ENCODE peak calls at places on chromosomes 3 and 15, in ten cellular contexts. One of them, this sample, is unnamed.
A peak's percentile ranks its signal among the peaks of the same experiment; 100 is the strongest.

GRCh38 chr3:71893120-71893519 is 108.2 kb upstream of the PROK2 start:
- DNase-seq in ovary: no peak
- DNase-seq in stimulated activated CD4-positive, alpha-beta T cell treated with anti-CD3 and anti-CD28 coated beads, TNF-alpha, amount 100 ng/mL, for 4 hours: no peak
- DNase-seq in substantia nigra: no peak
- DNase-seq in CD8-positive, alpha-beta memory T cell: no peak
- DNase-seq in ascending aorta: no peak
- DNase-seq in activated CD4-positive, alpha-beta T cell treated with anti-CD3 and anti-CD28 coated beads, Interleukin-2, amount 10 ng/mL, durations not matched to agents 24 days and 14 days: no peak
- DNase-seq in PC-9: no peak
- DNase-seq in fibroblast of mammary gland: no peak
- DNase-seq in activated naive CD4-positive, alpha-beta T cell treated with anti-CD3 and anti-CD28 coated beads, Interleukin-2, amount 50 U/mL, for 72 hours: no peak
- DNase-seq in this sample: no peak

GRCh38 chr3:120498947-120499346 is 48.2 kb upstream of the FSTL1 start:
- DNase-seq in ovary: no peak
- DNase-seq in substantia nigra: no peak
- DNase-seq in PC-9: peak; percentile 46
- DNase-seq in activated naive CD4-positive, alpha-beta T cell treated with anti-CD3 and anti-CD28 coated beads, Interleukin-2, amount 50 U/mL, for 72 hours: no peak
- DNase-seq in CD8-positive, alpha-beta memory T cell: no peak
- DNase-seq in activated CD4-positive, alpha-beta T cell treated with anti-CD3 and anti-CD28 coated beads, Interleukin-2, amount 10 ng/mL, durations not matched to agents 24 days and 14 days: no peak
- DNase-seq in ascending aorta: no peak
- DNase-seq in stimulated activated CD4-positive, alpha-beta T cell treated with anti-CD3 and anti-CD28 coated beads, TNF-alpha, amount 100 ng/mL, for 4 hours: no peak
- DNase-seq in fibroblast of mammary gland: peak; percentile 99
- DNase-seq in this sample: peak; percentile 57

GRCh38 chr3:187616307-187616939 is 53.8 kb downstream of the SST start:
- DNase-seq in activated naive CD4-positive, alpha-beta T cell treated with anti-CD3 and anti-CD28 coated beads, Interleukin-2, amount 50 U/mL, for 72 hours: peak; percentile 68
- DNase-seq in PC-9: peak; percentile 16
- DNase-seq in ascending aorta: no peak
- DNase-seq in stimulated activated CD4-positive, alpha-beta T cell treated with anti-CD3 and anti-CD28 coated beads, TNF-alpha, amount 100 ng/mL, for 4 hours: peak; percentile 7
- DNase-seq in CD8-positive, alpha-beta memory T cell: peak; percentile 16
- DNase-seq in activated CD4-positive, alpha-beta T cell treated with anti-CD3 and anti-CD28 coated beads, Interleukin-2, amount 10 ng/mL, durations not matched to agents 24 days and 14 days: peak; percentile 84
- DNase-seq in ovary: peak; percentile 57
- DNase-seq in fibroblast of mammary gland: peak; percentile 68
- DNase-seq in substantia nigra: no peak
- DNase-seq in this sample: no peak

GRCh38 chr3:55000946-55001345 is 73.1 kb upstream of the LRTM1 start:
- DNase-seq in ovary: no peak
- DNase-seq in CD8-positive, alpha-beta memory T cell: no peak
- DNase-seq in PC-9: no peak
- DNase-seq in activated CD4-positive, alpha-beta T cell treated with anti-CD3 and anti-CD28 coated beads, Interleukin-2, amount 10 ng/mL, durations not matched to agents 24 days and 14 days: no peak
- DNase-seq in activated naive CD4-positive, alpha-beta T cell treated with anti-CD3 and anti-CD28 coated beads, Interleukin-2, amount 50 U/mL, for 72 hours: no peak
- DNase-seq in substantia nigra: no peak
- DNase-seq in fibroblast of mammary gland: no peak
- DNase-seq in ascending aorta: no peak
- DNase-seq in stimulated activated CD4-positive, alpha-beta T cell treated with anti-CD3 and anti-CD28 coated beads, TNF-alpha, amount 100 ng/mL, for 4 hours: no peak
- DNase-seq in this sample: no peak

GRCh38 chr15:48984021-48984420 is 20.3 kb upstream of the SHC4 start:
- DNase-seq in activated CD4-positive, alpha-beta T cell treated with anti-CD3 and anti-CD28 coated beads, Interleukin-2, amount 10 ng/mL, durations not matched to agents 24 days and 14 days: no peak
- DNase-seq in substantia nigra: no peak
- DNase-seq in stimulated activated CD4-positive, alpha-beta T cell treated with anti-CD3 and anti-CD28 coated beads, TNF-alpha, amount 100 ng/mL, for 4 hours: no peak
- DNase-seq in PC-9: no peak
- DNase-seq in ascending aorta: no peak
- DNase-seq in ovary: no peak
- DNase-seq in activated naive CD4-positive, alpha-beta T cell treated with anti-CD3 and anti-CD28 coated beads, Interleukin-2, amount 50 U/mL, for 72 hours: no peak
- DNase-seq in CD8-positive, alpha-beta memory T cell: no peak
- DNase-seq in fibroblast of mammary gland: no peak
- DNase-seq in this sample: no peak

GRCh38 chr15:70761046-70761445 is 2.3 kb downstream of the UACA start:
- DNase-seq in ovary: no peak
- DNase-seq in ascending aorta: no peak
- DNase-seq in activated naive CD4-positive, alpha-beta T cell treated with anti-CD3 and anti-CD28 coated beads, Interleukin-2, amount 50 U/mL, for 72 hours: no peak
- DNase-seq in CD8-positive, alpha-beta memory T cell: no peak
- DNase-seq in activated CD4-positive, alpha-beta T cell treated with anti-CD3 and anti-CD28 coated beads, Interleukin-2, amount 10 ng/mL, durations not matched to agents 24 days and 14 days: no peak
- DNase-seq in substantia nigra: no peak
- DNase-seq in fibroblast of mammary gland: no peak
- DNase-seq in PC-9: no peak
- DNase-seq in stimulated activated CD4-positive, alpha-beta T cell treated with anti-CD3 and anti-CD28 coated beads, TNF-alpha, amount 100 ng/mL, for 4 hours: no peak
- DNase-seq in this sample: no peak

GRCh38 chr15:48547305-48547704 is 98.2 kb downstream of the FBN1 start:
- DNase-seq in PC-9: no peak
- DNase-seq in stimulated activated CD4-positive, alpha-beta T cell treated with anti-CD3 and anti-CD28 coated beads, TNF-alpha, amount 100 ng/mL, for 4 hours: no peak
- DNase-seq in activated CD4-positive, alpha-beta T cell treated with anti-CD3 and anti-CD28 coated beads, Interleukin-2, amount 10 ng/mL, durations not matched to agents 24 days and 14 days: peak; percentile 34
- DNase-seq in fibroblast of mammary gland: peak; percentile 54
- DNase-seq in ovary: no peak
- DNase-seq in activated naive CD4-positive, alpha-beta T cell treated with anti-CD3 and anti-CD28 coated beads, Interleukin-2, amount 50 U/mL, for 72 hours: no peak
- DNase-seq in CD8-positive, alpha-beta memory T cell: no peak
- DNase-seq in substantia nigra: no peak
- DNase-seq in ascending aorta: no peak
- DNase-seq in this sample: no peak

GRCh38 chr15:71780349-71780976 is 29.9 kb upstream of the NR2E3 start:
- DNase-seq in activated CD4-positive, alpha-beta T cell treated with anti-CD3 and anti-CD28 coated beads, Interleukin-2, amount 10 ng/mL, durations not matched to agents 24 days and 14 days: peak; percentile 78
- DNase-seq in activated naive CD4-positive, alpha-beta T cell treated with anti-CD3 and anti-CD28 coated beads, Interleukin-2, amount 50 U/mL, for 72 hours: peak; percentile 20
- DNase-seq in CD8-positive, alpha-beta memory T cell: peak; percentile 14
- DNase-seq in stimulated activated CD4-positive, alpha-beta T cell treated with anti-CD3 and anti-CD28 coated beads, TNF-alpha, amount 100 ng/mL, for 4 hours: peak; percentile 5
- DNase-seq in ascending aorta: peak; percentile 73
- DNase-seq in substantia nigra: no peak
- DNase-seq in ovary: no peak
- DNase-seq in fibroblast of mammary gland: peak; percentile 69
- DNase-seq in PC-9: peak; percentile 52
- DNase-seq in this sample: peak; percentile 29

GRCh38 chr3:171132873-171133272 is 106.4 kb upstream of the SLC2A2 start:
- DNase-seq in stimulated activated CD4-positive, alpha-beta T cell treated with anti-CD3 and anti-CD28 coated beads, TNF-alpha, amount 100 ng/mL, for 4 hours: no peak
- DNase-seq in CD8-positive, alpha-beta memory T cell: no peak
- DNase-seq in fibroblast of mammary gland: peak; percentile 93
- DNase-seq in substantia nigra: no peak
- DNase-seq in ascending aorta: no peak
- DNase-seq in activated CD4-positive, alpha-beta T cell treated with anti-CD3 and anti-CD28 coated beads, Interleukin-2, amount 10 ng/mL, durations not matched to agents 24 days and 14 days: no peak
- DNase-seq in activated naive CD4-positive, alpha-beta T cell treated with anti-CD3 and anti-CD28 coated beads, Interleukin-2, amount 50 U/mL, for 72 hours: no peak
- DNase-seq in ovary: no peak
- DNase-seq in PC-9: no peak
- DNase-seq in this sample: no peak

GRCh38 chr3:123202451-123202850 is 708 bp downstream of the SEC22A start:
- DNase-seq in fibroblast of mammary gland: no peak
- DNase-seq in CD8-positive, alpha-beta memory T cell: no peak
- DNase-seq in activated CD4-positive, alpha-beta T cell treated with anti-CD3 and anti-CD28 coated beads, Interleukin-2, amount 10 ng/mL, durations not matched to agents 24 days and 14 days: peak; percentile 67
- DNase-seq in activated naive CD4-positive, alpha-beta T cell treated with anti-CD3 and anti-CD28 coated beads, Interleukin-2, amount 50 U/mL, for 72 hours: peak; percentile 11
- DNase-seq in stimulated activated CD4-positive, alpha-beta T cell treated with anti-CD3 and anti-CD28 coated beads, TNF-alpha, amount 100 ng/mL, for 4 hours: no peak
- DNase-seq in substantia nigra: no peak
- DNase-seq in ovary: no peak
- DNase-seq in PC-9: peak; percentile 1
- DNase-seq in ascending aorta: no peak
- DNase-seq in this sample: no peak

GRCh38 chr3:13507791-13508339 is 27.8 kb downstream of the HDAC11 start:
- DNase-seq in fibroblast of mammary gland: no peak
- DNase-seq in CD8-positive, alpha-beta memory T cell: no peak
- DNase-seq in stimulated activated CD4-positive, alpha-beta T cell treated with anti-CD3 and anti-CD28 coated beads, TNF-alpha, amount 100 ng/mL, for 4 hours: no peak
- DNase-seq in ascending aorta: no peak
- DNase-seq in activated naive CD4-positive, alpha-beta T cell treated with anti-CD3 and anti-CD28 coated beads, Interleukin-2, amount 50 U/mL, for 72 hours: no peak
- DNase-seq in ovary: peak; percentile 56
- DNase-seq in substantia nigra: no peak
- DNase-seq in activated CD4-positive, alpha-beta T cell treated with anti-CD3 and anti-CD28 coated beads, Interleukin-2, amount 10 ng/mL, durations not matched to agents 24 days and 14 days: no peak
- DNase-seq in PC-9: peak; percentile 92
- DNase-seq in this sample: no peak

GRCh38 chr15:77986891-77987764 is 90.4 kb downstream of the TBC1D2B start:
- DNase-seq in ovary: peak; percentile 52
- DNase-seq in PC-9: no peak
- DNase-seq in substantia nigra: no peak
- DNase-seq in fibroblast of mammary gland: no peak
- DNase-seq in ascending aorta: peak; percentile 64
- DNase-seq in activated naive CD4-positive, alpha-beta T cell treated with anti-CD3 and anti-CD28 coated beads, Interleukin-2, amount 50 U/mL, for 72 hours: no peak
- DNase-seq in CD8-positive, alpha-beta memory T cell: no peak
- DNase-seq in activated CD4-positive, alpha-beta T cell treated with anti-CD3 and anti-CD28 coated beads, Interleukin-2, amount 10 ng/mL, durations not matched to agents 24 days and 14 days: no peak
- DNase-seq in stimulated activated CD4-positive, alpha-beta T cell treated with anti-CD3 and anti-CD28 coated beads, TNF-alpha, amount 100 ng/mL, for 4 hours: no peak
- DNase-seq in this sample: peak; percentile 16

GRCh38 chr15:51796777-51797474 is 32.5 kb upstream of the TMOD3 start:
- DNase-seq in PC-9: peak; percentile 15
- DNase-seq in stimulated activated CD4-positive, alpha-beta T cell treated with anti-CD3 and anti-CD28 coated beads, TNF-alpha, amount 100 ng/mL, for 4 hours: no peak
- DNase-seq in activated naive CD4-positive, alpha-beta T cell treated with anti-CD3 and anti-CD28 coated beads, Interleukin-2, amount 50 U/mL, for 72 hours: no peak
- DNase-seq in CD8-positive, alpha-beta memory T cell: no peak
- DNase-seq in substantia nigra: no peak
- DNase-seq in activated CD4-positive, alpha-beta T cell treated with anti-CD3 and anti-CD28 coated beads, Interleukin-2, amount 10 ng/mL, durations not matched to agents 24 days and 14 days: no peak
- DNase-seq in ascending aorta: no peak
- DNase-seq in fibroblast of mammary gland: peak; percentile 30
- DNase-seq in ovary: no peak
- DNase-seq in this sample: no peak

This sample was measured in uterus.